ENCODE peak calls at places on chromosomes 11 and 22, in nine cellular contexts. G is skeletal muscle cell; X is stimulated activated CD4-positive, alpha-beta T cell treated with anti-CD3 and anti-CD28 coated beads, TNF-alpha, amount 100 ng/mL, for 1 hour; L is endothelial cell; I is 8988T; W is AG09319; C is amniotic stem cell; Z is nephron progenitor cell; R is naive thymus-derived CD8-positive, alpha-beta T cell. N is an unnamed sample.

GRCh38 chr22:17057959-17058814 is 26.6 kb upstream of the IL17RA start:
- DNase-seq in G (peak; percentile 27), X (no peak), L (peak; percentile 79), I (peak; percentile 31), W (peak; percentile 59), C (peak; percentile 51), Z (peak; percentile 71), R (peak; percentile 52), N (no peak)

GRCh38 chr11:62574363-62575057 is 819 bp upstream of the EEF1G start:
- DNase-seq in G (no peak), X (no peak), L (peak; percentile 19), I (no peak), W (no peak), C (no peak), Z (peak; percentile 53), R (no peak), N (no peak)

GRCh38 chr22:29320546-29320945 is 5.0 kb upstream of the RASL10A start:
- DNase-seq in G (no peak), X (no peak), L (no peak), I (no peak), W (no peak), C (no peak), Z (no peak), R (no peak), N (no peak)

GRCh38 chr11:130101661-130102060 is 32.0 kb downstream of the APLP2 start:
- DNase-seq in G (no peak), X (no peak), L (no peak), I (no peak), W (no peak), C (no peak), Z (no peak), R (no peak), N (no peak)

GRCh38 chr11:64453466-64453865 is 94.5 kb downstream of the RPS6KA4 start:
- DNase-seq in G (no peak), X (no peak), L (no peak), I (no peak), W (no peak), C (no peak), Z (no peak), R (no peak), N (no peak)

GRCh38 chr11:18132341-18132740 is at the start of gene MRGPRX3:
- DNase-seq in G (no peak), X (no peak), L (no peak), I (no peak), W (no peak), C (no peak), Z (no peak), R (no peak), N (no peak)

GRCh38 chr22:49825944-49826602 is 1.6 kb downstream of the BRD1 start:
- DNase-seq in G (no peak), X (no peak), L (no peak), I (no peak), W (no peak), C (no peak), Z (peak; percentile 27), R (peak; percentile 77), N (no peak)

GRCh38 chr11:65867284-65868071 is 5.1 kb downstream of the EFEMP2 start:
- DNase-seq in G (no peak), X (no peak), L (no peak), I (no peak), W (no peak), C (no peak), Z (peak; percentile 61), R (peak; percentile 18), N (no peak)

GRCh38 chr11:28808771-28809170 is 700.6 kb downstream of the METTL15 start:
- DNase-seq in G (no peak), X (no peak), L (no peak), I (no peak), W (no peak), C (no peak), Z (no peak), R (no peak), N (no peak)

GRCh38 chr22:35043251-35043931 is 22.6 kb upstream of the ISX start:
- DNase-seq in G (no peak), X (no peak), L (peak; percentile 34), I (no peak), W (no peak), C (no peak), Z (no peak), R (no peak), N (no peak)

GRCh38 chr11:102171101-102171500 is 60.9 kb downstream of the YAP1 start:
- DNase-seq in G (peak; percentile 42), X (no peak), L (no peak), I (no peak), W (no peak), C (peak; percentile 25), Z (no peak), R (no peak), N (no peak)

GRCh38 chr11:64684357-64684756 is 38.6 kb downstream of the NRXN2 start:
- DNase-seq in G (no peak), X (no peak), L (no peak), I (no peak), W (no peak), C (no peak), Z (no peak), R (no peak), N (no peak)

GRCh38 chr22:22210375-22210774 is 34.2 kb upstream of the VPREB1 start:
- DNase-seq in G (peak; percentile 25), X (no peak), L (no peak), I (peak; percentile 30), W (no peak), C (peak; percentile 5), Z (no peak), R (no peak), N (no peak)

GRCh38 chr11:26149585-26149984 is 182.3 kb upstream of the ANO3 start:
- DNase-seq in G (no peak), X (no peak), L (no peak), I (no peak), W (no peak), C (no peak), Z (no peak), R (no peak), N (no peak)

GRCh38 chr11:47607380-47607779 is 13.2 kb upstream of the C1QTNF4 start:
- DNase-seq in G (peak; percentile 96), X (no peak), L (no peak), I (no peak), W (peak; percentile 67), C (peak; percentile 48), Z (no peak), R (no peak), N (peak; percentile 77)

GRCh38 chr11:134272381-134273316 is 3.5 kb upstream of the GLB1L3 start:
- DNase-seq in G (peak; percentile 25), X (no peak), L (no peak), I (no peak), W (no peak), C (no peak), Z (no peak), R (no peak), N (no peak)

GRCh38 chr22:22376352-22376706 is 131.7 kb downstream of the VPREB1 start:
- DNase-seq in G (no peak), X (no peak), L (no peak), I (no peak), W (no peak), C (no peak), Z (no peak), R (no peak), N (no peak)

GRCh38 chr11:76495017-76495416 is 50.2 kb downstream of the EMSY start:
- DNase-seq in G (no peak), X (no peak), L (no peak), I (no peak), W (no peak), C (no peak), Z (no peak), R (no peak), N (no peak)

GRCh38 chr11:59706518-59707285 is 6.9 kb downstream of the OR10V1 start:
- DNase-seq in G (peak; percentile 39), X (no peak), L (peak; percentile 36), I (peak; percentile 26), W (peak; percentile 27), C (peak; percentile 49), Z (no peak), R (no peak), N (no peak)

GRCh38 chr22:29205598-29206371 is at the start of gene EMID1:
- DNase-seq in G (no peak), X (no peak), L (peak; percentile 59), I (peak; percentile 65), W (no peak), C (no peak), Z (peak; percentile 75), R (no peak), N (no peak)

GRCh38 chr22:49660321-49660720 is 167.4 kb downstream of the BRD1 start:
- DNase-seq in G (no peak), X (no peak), L (no peak), I (no peak), W (no peak), C (no peak), Z (no peak), R (peak; percentile 16), N (no peak)

GRCh38 chr22:38754247-38755154 is 1.3 kb downstream of the SUN2 start:
- DNase-seq in G (no peak), X (no peak), L (no peak), I (no peak), W (no peak), C (peak; percentile 4), Z (no peak), R (no peak), N (no peak)

GRCh38 chr11:12439615-12440014 is 62.2 kb downstream of the PARVA start:
- DNase-seq in G (no peak), X (no peak), L (no peak), I (no peak), W (no peak), C (no peak), Z (no peak), R (no peak), N (no peak)

GRCh38 chr11:111736191-111736590 is 30.0 kb downstream of the PPP2R1B start:
- DNase-seq in G (peak; percentile 49), X (no peak), L (no peak), I (no peak), W (peak; percentile 34), C (no peak), Z (no peak), R (no peak), N (no peak)

GRCh38 chr22:17672417-17672991 is 33.9 kb downstream of the BCL2L13 start:
- DNase-seq in G (no peak), X (no peak), L (no peak), I (no peak), W (peak; percentile 60), C (no peak), Z (no peak), R (no peak), N (no peak)

GRCh38 chr11:108278546-108278945 is 55.7 kb downstream of the ATM start:
- DNase-seq in G (no peak), X (no peak), L (no peak), I (no peak), W (no peak), C (no peak), Z (no peak), R (no peak), N (no peak)

GRCh38 chr11:12469451-12469850 is 92.1 kb downstream of the PARVA start:
- DNase-seq in G (no peak), X (no peak), L (no peak), I (no peak), W (no peak), C (no peak), Z (no peak), R (no peak), N (no peak)

GRCh38 chr22:50146440-50147228 is 23.9 kb upstream of the PANX2 start:
- DNase-seq in G (peak; percentile 36), X (no peak), L (no peak), I (no peak), W (no peak), C (no peak), Z (peak; percentile 59), R (no peak), N (no peak)

GRCh38 chr11:117816151-117816741 is 8.3 kb downstream of the FXYD2 start:
- DNase-seq in G (no peak), X (no peak), L (no peak), I (no peak), W (no peak), C (no peak), Z (peak; percentile 84), R (no peak), N (no peak)

GRCh38 chr11:69010964-69011623 is 2.0 kb downstream of the MRGPRF start:
- DNase-seq in G (no peak), X (no peak), L (peak; percentile 50), I (peak; percentile 97), W (peak; percentile 54), C (peak; percentile 87), Z (peak; percentile 80), R (no peak), N (no peak)

GRCh38 chr11:65562788-65563187 is 4.6 kb upstream of the LTBP3 start:
- DNase-seq in G (no peak), X (no peak), L (no peak), I (no peak), W (no peak), C (no peak), Z (no peak), R (no peak), N (no peak)

N was measured in brain pericyte.